ENCODE peak calls at places on chromosome 7, in ten cellular contexts. N is body of pancreas, S is cardiac fibroblast, I is AG04450, O is IMR-90, Q is fibroblast of lung, L is lower lobe of right lung, K is colonic mucosa, V is transverse colon, D is GM06990. P is an unnamed sample.

GRCh38 chr7:128827971-128828711 is 2.1 kb upstream of the FLNC start:
- DNase-seq in S (peak; percentile 79), D (no peak), Q (peak; percentile 91), I (no peak), V (no peak), L (no peak), N (no peak), O (peak; percentile 88), K (no peak), P (peak; percentile 42)

GRCh38 chr7:5613607-5614006 is 167.9 kb downstream of the RNF216 start:
- DNase-seq in L (no peak), V (no peak), I (no peak), O (no peak), N (no peak), D (no peak), Q (no peak), S (no peak), K (no peak), P (no peak)

GRCh38 chr7:154918741-154919140 is 84.2 kb downstream of the PAXIP1 start:
- DNase-seq in O (no peak), D (no peak), S (no peak), L (no peak), V (no peak), N (no peak), K (no peak), Q (no peak), I (no peak), P (no peak)

GRCh38 chr7:48292949-48293348 is 121.7 kb downstream of the ABCA13 start:
- DNase-seq in L (no peak), S (no peak), N (no peak), D (no peak), I (no peak), K (no peak), V (no peak), O (no peak), Q (no peak), P (no peak)

GRCh38 chr7:5661941-5662340 is 119.5 kb downstream of the RNF216 start:
- DNase-seq in N (no peak), O (no peak), I (no peak), Q (no peak), K (no peak), V (no peak), D (no peak), L (no peak), S (no peak), P (no peak)

GRCh38 chr7:13725591-13725990 is 263.9 kb downstream of the ETV1 start:
- DNase-seq in K (no peak), V (no peak), D (no peak), Q (no peak), S (peak; percentile 22), L (no peak), I (no peak), O (no peak), N (no peak), P (no peak)

GRCh38 chr7:151251328-151251925 is 2.9 kb upstream of the SMARCD3 start:
- DNase-seq in L (peak; percentile 74), N (no peak), Q (peak; percentile 79), D (no peak), K (no peak), O (peak; percentile 66), S (peak; percentile 55), V (peak; percentile 54), I (no peak), P (peak; percentile 23)

GRCh38 chr7:10412426-10413019 is 561.1 kb upstream of the PHF14 start:
- DNase-seq in N (peak; percentile 35), L (no peak), K (peak; percentile 24), I (no peak), Q (peak; percentile 12), S (peak; percentile 52), D (no peak), O (peak; percentile 1), V (no peak), P (peak; percentile 23)

GRCh38 chr7:26626687-26627086 is 237.7 kb downstream of the SKAP2 start:
- DNase-seq in O (no peak), L (no peak), K (no peak), N (no peak), V (no peak), S (no peak), I (no peak), D (no peak), Q (no peak), P (no peak)

GRCh38 chr7:5550385-5550784 is 126.8 kb upstream of the TNRC18 start:
- DNase-seq in L (no peak), O (no peak), N (no peak), Q (no peak), S (no peak), K (no peak), D (no peak), I (no peak), V (no peak), P (no peak)

GRCh38 chr7:80841566-80842478 is 77.0 kb downstream of the SEMA3C start:
- DNase-seq in S (peak; percentile 43), D (no peak), O (no peak), I (no peak), N (no peak), V (no peak), L (no peak), K (no peak), Q (no peak), P (no peak)

GRCh38 chr7:75727881-75728592 is 10.7 kb downstream of the HIP1 start:
- DNase-seq in L (peak; percentile 91), Q (peak; percentile 88), O (peak; percentile 52), S (no peak), I (no peak), V (peak; percentile 91), D (no peak), N (peak; percentile 54), K (peak; percentile 95), P (no peak)

GRCh38 chr7:4613855-4614548 is 68.1 kb upstream of the FOXK1 start:
- DNase-seq in D (no peak), Q (peak; percentile 84), L (peak; percentile 31), N (no peak), V (no peak), K (no peak), S (peak; percentile 69), O (peak; percentile 75), I (peak; percentile 33), P (peak; percentile 13)

GRCh38 chr7:64656489-64656888 is 9.4 kb upstream of the ZNF107 start:
- DNase-seq in O (no peak), S (no peak), K (no peak), I (no peak), N (no peak), D (no peak), L (no peak), Q (no peak), V (no peak), P (no peak)

GRCh38 chr7:88169717-88170320 is 50.0 kb downstream of the SRI start:
- DNase-seq in O (peak; percentile 5), Q (no peak), I (no peak), D (no peak), N (no peak), V (no peak), L (no peak), S (peak; percentile 36), K (no peak), P (no peak)

GRCh38 chr7:43639858-43640491 is 57.1 kb downstream of the STK17A start:
- DNase-seq in O (peak; percentile 75), V (peak; percentile 61), I (no peak), S (peak; percentile 93), K (peak; percentile 60), L (peak; percentile 63), N (peak; percentile 76), Q (peak; percentile 93), D (no peak), P (peak; percentile 92)

DNA sequence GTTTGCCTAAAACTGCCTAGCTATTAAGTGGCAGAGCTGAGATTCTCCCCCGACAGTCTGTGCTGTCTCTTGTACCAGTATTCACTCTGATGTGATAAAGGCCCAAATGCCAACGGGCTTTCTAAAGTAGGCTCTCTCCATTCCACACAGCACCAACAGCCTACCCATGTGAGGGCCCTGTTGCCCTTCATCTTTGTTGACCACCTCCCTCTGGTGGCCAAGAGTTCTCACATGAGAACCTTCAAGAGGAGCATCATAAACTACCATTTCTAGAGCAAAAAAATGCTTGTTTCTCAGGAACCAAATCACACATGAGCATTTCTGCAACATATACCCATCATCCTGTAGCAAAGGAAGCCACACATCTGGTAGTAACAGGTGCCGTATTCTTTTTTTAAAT is 185.8 kb downstream of the GRM8 start:
- DNase-seq in K (no peak), I (no peak), N (peak; percentile 32), L (no peak), V (peak; percentile 11), D (no peak), S (no peak), O (no peak), Q (no peak), P (no peak)
- TF ChIP-seq CTCF in K (no peak), I (no peak), N (peak; percentile 36), L (no peak), V (peak; percentile 24), D (peak; percentile 27), S (no peak), O (no peak), Q (no peak), P (no peak)

DNA sequence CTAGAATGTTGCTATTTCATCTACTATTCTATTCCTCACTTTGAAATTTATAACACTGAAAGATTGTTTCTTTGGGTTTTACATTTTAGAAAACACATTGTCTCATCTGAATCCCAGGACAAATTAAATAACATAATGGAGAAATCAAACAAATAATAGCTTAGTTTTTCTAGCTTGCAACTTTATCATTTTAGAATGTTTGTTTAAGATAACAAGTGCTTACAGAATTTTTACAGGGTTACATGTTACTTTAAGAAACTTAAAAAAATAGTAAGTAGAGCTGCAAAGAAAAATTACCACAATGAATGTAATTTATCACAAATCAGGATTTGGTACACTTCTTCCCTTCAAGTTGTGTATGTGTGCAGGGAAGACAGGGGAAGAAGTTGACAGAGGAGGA is 11.3 kb downstream of the CAV2 start:
- DNase-seq in V (no peak), O (no peak), N (no peak), I (no peak), Q (no peak), S (no peak), D (no peak), K (no peak), L (no peak), P (no peak)
- H3K4me3 ChIP-seq in V (no peak overlapping the region), O (no peak overlapping the region), N (no peak overlapping the region), I (no peak overlapping the region), Q (no peak overlapping the region), S (no peak overlapping the region), D (no peak overlapping the region), K (no peak overlapping the region), L (no peak overlapping the region), P (no peak overlapping the region)

GRCh38 chr7:159078911-159079270 is 65.8 kb downstream of the VIPR2 start:
- DNase-seq in Q (no peak), N (no peak), I (no peak), S (no peak), K (no peak), D (no peak), V (no peak), L (no peak), O (no peak), P (no peak)
- TF ChIP-seq CTCF in Q (no peak), N (no peak), I (no peak), S (no peak), K (no peak), D (no peak), V (no peak), L (no peak), O (no peak), P (no peak)

DNA sequence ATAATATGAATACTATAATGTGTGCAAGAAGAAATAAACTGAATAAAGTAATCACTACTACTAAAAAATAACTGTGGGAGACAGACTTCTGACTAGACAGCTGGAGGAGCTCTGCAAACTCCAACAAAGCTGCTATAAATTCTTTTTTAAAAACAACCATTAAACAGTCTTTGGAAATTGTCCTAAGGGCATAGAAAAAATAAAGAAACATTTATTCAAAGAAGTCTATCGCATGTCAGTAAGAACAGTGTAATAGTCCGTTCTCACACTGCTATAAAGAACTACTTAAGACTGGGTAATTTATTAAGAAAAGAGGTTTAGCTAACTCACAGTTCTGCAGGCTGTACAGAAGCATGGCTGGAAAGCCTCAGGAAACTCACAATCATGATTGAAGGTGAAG is 55.9 kb downstream of the ZPBP start:
- DNase-seq in I (no peak), S (no peak), V (no peak), Q (no peak), D (no peak), O (no peak), K (no peak), L (no peak), N (no peak), P (no peak)
- H3K4me3 ChIP-seq in I (no peak overlapping the region), S (no peak overlapping the region), V (no peak overlapping the region), Q (no peak overlapping the region), D (no peak overlapping the region), O (no peak overlapping the region), K (no peak overlapping the region), L (no peak overlapping the region), N (no peak overlapping the region), P (no peak overlapping the region)